ENCODE peak calls at places on chromosomes 2 and 18, in six cellular contexts. M, I, U, N, Z and G are unnamed samples.

GRCh38 chr18:9055185-9055584 is 47.3 kb upstream of the NDUFV2 start:
- DNase-seq in Z (peak; percentile 69), M (no peak), N (no peak), I (no peak), U (no peak), G (no peak)

GRCh38 chr2:200763422-200763821 is 48.3 kb upstream of the BZW1 start:
- DNase-seq in M (no peak), U (no peak), Z (no peak), I (no peak), N (no peak), G (no peak)

GRCh38 chr2:230347659-230348305 is 20.8 kb downstream of the SP140L start:
- DNase-seq in U (no peak), I (no peak), N (no peak), Z (no peak), M (no peak), G (no peak)

GRCh38 chr18:32919799-32920198 is 147.0 kb upstream of the KLHL14 start:
- DNase-seq in U (no peak), I (peak; percentile 7), N (no peak), M (no peak), Z (no peak), G (peak; percentile 28)

GRCh38 chr2:200747668-200748618 is 63.8 kb upstream of the BZW1 start:
- DNase-seq in N (no peak), M (peak; percentile 43), Z (peak; percentile 71), U (no peak), I (no peak), G (no peak)

GRCh38 chr2:25276569-25277465 is 64.9 kb downstream of the DNMT3A start:
- DNase-seq in Z (no peak), U (peak; percentile 51), M (peak; percentile 40), I (no peak), N (peak; percentile 62), G (peak; percentile 55)

GRCh38 chr18:33611525-33612135 is 33.6 kb downstream of the ASXL3 start:
- DNase-seq in Z (no peak), N (no peak), M (no peak), U (no peak), I (no peak), G (no peak)

GRCh38 chr18:47418746-47419145 is 167.3 kb upstream of the SKOR2 start:
- DNase-seq in U (no peak), Z (no peak), I (no peak), N (no peak), M (no peak), G (no peak)

GRCh38 chr2:170969872-170970271 is 40.8 kb downstream of the GORASP2 start:
- DNase-seq in M (no peak), N (no peak), I (no peak), Z (no peak), U (no peak), G (no peak)

GRCh38 chr2:53210538-53210937 is 557.1 kb upstream of the CHAC2 start:
- DNase-seq in N (no peak), U (no peak), I (no peak), Z (no peak), M (no peak), G (no peak)

GRCh38 chr2:43424262-43425207 is 171.3 kb downstream of the THADA start:
- DNase-seq in I (peak; percentile 26), Z (no peak), M (no peak), N (no peak), U (no peak), G (no peak)

GRCh38 chr2:207766697-207767460 is 2.8 kb downstream of the FZD5 start:
- DNase-seq in N (peak; percentile 61), M (peak; percentile 48), Z (no peak), U (no peak), I (no peak), G (peak; percentile 51)

GRCh38 chr2:99662761-99663341 is 173.0 kb upstream of the REV1 start:
- DNase-seq in N (no peak), Z (peak; percentile 96), U (no peak), I (peak; percentile 33), M (no peak), G (no peak)

GRCh38 chr2:10079192-10079930 is 850 bp downstream of the CYS1 start:
- DNase-seq in Z (peak; percentile 20), U (peak; percentile 54), M (no peak), N (no peak), I (no peak), G (no peak)

GRCh38 chr2:206230060-206230890 is 44.2 kb upstream of the ZDBF2 start:
- DNase-seq in M (no peak), I (peak; percentile 62), Z (no peak), U (no peak), N (no peak), G (no peak)

GRCh38 chr18:31197676-31198075 is 35.0 kb upstream of the DSC1 start:
- DNase-seq in I (no peak), M (peak; percentile 32), Z (no peak), N (no peak), U (no peak), G (no peak)

GRCh38 chr18:57837917-57838548 is 34.9 kb upstream of the ATP8B1 start:
- DNase-seq in Z (no peak), I (no peak), U (no peak), M (no peak), N (no peak), G (no peak)

GRCh38 chr2:221787561-221787960 is 215.5 kb upstream of the EPHA4 start:
- DNase-seq in Z (no peak), I (no peak), N (no peak), M (no peak), U (no peak), G (no peak)

GRCh38 chr2:235860111-235860510 is 308.1 kb downstream of the GBX2 start:
- DNase-seq in N (no peak), I (no peak), U (no peak), Z (no peak), M (no peak), G (no peak)

GRCh38 chr18:58077329-58077728 is 33.3 kb downstream of the NEDD4L start:
- DNase-seq in Z (no peak), N (no peak), U (no peak), I (no peak), M (no peak), G (no peak)

GRCh38 chr18:76306685-76307292 is 188.3 kb downstream of the ZNF516 start:
- DNase-seq in N (no peak), Z (no peak), M (no peak), I (no peak), U (no peak), G (no peak)
- TF ChIP-seq CTCF in N (no peak), Z (no peak), M (no peak), I (peak; percentile 33), U (no peak), G (no peak)

DNA sequence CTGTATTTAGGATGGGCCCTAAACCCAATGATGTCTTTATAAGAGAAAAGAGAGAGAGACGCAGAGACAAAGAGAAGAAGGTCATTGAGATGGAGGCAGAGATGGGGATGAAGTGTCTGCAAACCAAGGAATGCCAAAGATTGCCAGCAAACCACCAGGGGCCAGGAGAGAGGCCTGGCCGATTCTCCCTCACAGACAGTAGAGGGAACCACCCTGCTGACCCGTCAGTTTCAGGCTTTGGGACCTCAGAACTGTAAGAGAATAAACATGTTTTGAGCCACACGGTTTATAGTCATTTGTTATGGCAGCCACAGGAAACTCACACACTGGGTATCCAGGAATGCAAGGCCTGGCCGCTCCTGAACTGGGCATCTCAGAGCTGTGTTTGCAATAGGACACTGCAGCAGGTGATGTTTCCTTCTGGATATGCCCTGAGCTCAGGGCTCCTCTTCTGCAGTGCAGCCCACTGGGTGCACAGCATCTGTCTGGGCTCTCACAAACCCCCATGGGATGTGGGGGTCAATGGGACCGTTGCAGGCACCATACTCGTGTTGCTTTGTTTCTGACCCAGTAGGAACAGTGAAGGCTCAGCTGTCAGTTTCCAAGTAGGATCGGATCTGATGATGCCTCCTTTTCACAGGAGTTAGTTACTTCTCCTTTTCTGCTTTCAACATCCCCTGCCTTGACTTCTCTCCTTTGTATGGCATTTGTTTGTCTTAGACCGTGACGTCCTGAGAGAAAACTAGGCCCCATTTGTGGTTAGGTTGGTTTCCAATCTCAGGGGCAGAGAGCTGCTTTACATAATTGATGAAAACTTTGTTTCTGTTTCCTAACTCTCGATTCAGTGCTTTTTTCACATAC is 20.8 kb downstream of the PTPN18 start:
- DNase-seq in Z (no peak), N (no peak), I (no peak), M (no peak), U (no peak), G (no peak)
- TF ChIP-seq CTCF in Z (peak; percentile 15), N (no peak), I (no peak), M (no peak), U (no peak), G (no peak)

GRCh38 chr2:161044937-161045336 is 115.3 kb upstream of the TANK start:
- DNase-seq in N (no peak), U (no peak), I (no peak), Z (no peak), M (no peak), G (no peak)

GRCh38 chr2:161049571-161049970 is 110.7 kb upstream of the TANK start:
- DNase-seq in Z (no peak), U (no peak), I (no peak), N (no peak), M (no peak), G (no peak)

GRCh38 chr2:161046876-161047275 is 113.4 kb upstream of the TANK start:
- DNase-seq in M (no peak), Z (no peak), U (no peak), I (no peak), N (no peak), G (no peak)

GRCh38 chr2:161045726-161046125 is 114.5 kb upstream of the TANK start:
- DNase-seq in U (no peak), I (no peak), N (no peak), Z (no peak), M (no peak), G (no peak)

GRCh38 chr2:161048317-161048716 is 111.9 kb upstream of the TANK start:
- DNase-seq in U (no peak), I (no peak), M (no peak), N (no peak), Z (no peak), G (no peak)
- TF ChIP-seq CTCF in U (no peak), I (no peak), M (no peak), N (no peak), Z (no peak), G (no peak)

GRCh38 chr2:28391564-28392296 is 928 bp upstream of the FOSL2 start:
- DNase-seq in M (peak; percentile 99), U (peak; percentile 97), I (peak; percentile 76), Z (peak; percentile 79), N (peak; percentile 98), G (peak; percentile 93)

GRCh38 chr2:28393115-28393836 is 618 bp downstream of the FOSL2 start:
- DNase-seq in Z (no peak), U (peak; percentile 79), M (peak; percentile 67), I (peak; percentile 61), N (peak; percentile 78), G (peak; percentile 69)

GRCh38 chr2:28394331-28394877 is 1.7 kb downstream of the FOSL2 start:
- DNase-seq in I (peak; percentile 40), M (peak; percentile 76), N (peak; percentile 73), U (peak; percentile 61), Z (peak; percentile 45), G (peak; percentile 62)

GRCh38 chr2:28390857-28391563 is 1.6 kb upstream of the FOSL2 start:
- DNase-seq in I (peak; percentile 73), U (peak; percentile 90), M (peak; percentile 83), Z (peak; percentile 70), N (peak; percentile 92), G (peak; percentile 81)

GRCh38 chr2:28392297-28393114 is at the start of gene FOSL2:
- DNase-seq in N (peak; percentile 96), Z (peak; percentile 100), M (peak; percentile 98), U (peak; percentile 96), I (peak; percentile 97), G (peak; percentile 96)
- TF ChIP-seq CTCF in N (peak; percentile 12), Z (no peak), M (no peak), U (no peak), I (no peak), G (no peak)